ENCODE peak calls at places on chromosome 6, in nine cellular contexts. L, K, D, C, T, F, N, W and S are unnamed samples.

GRCh38 chr6:40550096-40550731 is 37.0 kb downstream of the LRFN2 start:
- DNase-seq in W (peak), K (peak), N (peak), C (peak), F (no peak), L (peak), D (peak), T (peak), S (peak)

GRCh38 chr6:140463312-140463710 is 1088.9 kb upstream of the CITED2 start:
- DNase-seq in L (no peak), K (no peak), D (no peak), C (no peak), W (no peak), N (no peak), F (no peak), T (no peak), S (no peak)

GRCh38 chr6:24283043-24283985 is 74.5 kb downstream of the DCDC2 start:
- DNase-seq in L (peak), N (peak), C (peak), T (peak), K (peak), F (peak), D (peak), W (peak), S (peak)

GRCh38 chr6:110622912-110623578 is 146.6 kb upstream of the SLC22A16 start:
- DNase-seq in L (no peak), F (no peak), C (no peak), T (no peak), K (no peak), W (no peak), N (no peak), D (no peak), S (no peak)

GRCh38 chr6:42041131-42042055 is 8.9 kb upstream of the TAF8 start:
- DNase-seq in N (no peak), D (no peak), T (no peak), W (no peak), L (no peak), F (no peak), K (no peak), C (no peak), S (no peak)

GRCh38 chr6:116564921-116565872 is 6.1 kb upstream of the RWDD1 start:
- DNase-seq in N (no peak), C (no peak), F (no peak), K (no peak), D (no peak), L (peak), T (no peak), W (no peak), S (no peak)

GRCh38 chr6:110683236-110683635 is 132.0 kb downstream of the CDK19 start:
- DNase-seq in T (no peak), K (no peak), C (no peak), F (no peak), L (no peak), W (no peak), N (no peak), D (no peak), S (no peak)

GRCh38 chr6:17589402-17590116 is 10.5 kb upstream of the FAM8A1 start:
- DNase-seq in F (no peak), T (peak), L (peak), K (peak), W (no peak), D (no peak), C (no peak), N (peak), S (no peak)

GRCh38 chr6:157746897-157747296 is 76.1 kb upstream of the SNX9 start:
- DNase-seq in T (no peak), N (no peak), W (no peak), F (no peak), L (no peak), K (no peak), C (no peak), D (no peak), S (no peak)

GRCh38 chr6:47822856-47823554 is 41.2 kb downstream of the OPN5 start:
- DNase-seq in L (no peak), N (no peak), K (no peak), D (no peak), C (no peak), F (no peak), W (no peak), T (no peak), S (no peak)

GRCh38 chr6:18565231-18565630 is 178.1 kb downstream of the RNF144B start:
- DNase-seq in W (no peak), K (no peak), L (no peak), C (no peak), D (no peak), F (no peak), N (no peak), T (no peak), S (no peak)

GRCh38 chr6:148528292-148528691 is 185.7 kb downstream of the SASH1 start:
- DNase-seq in T (no peak), C (no peak), L (peak), D (no peak), N (no peak), W (no peak), F (no peak), K (no peak), S (no peak)

GRCh38 chr6:32116674-32117073 is 7.5 kb upstream of the TNXB start:
- DNase-seq in C (peak), L (peak), K (no peak), T (no peak), F (no peak), N (peak), D (no peak), W (peak), S (no peak)

GRCh38 chr6:142820336-142821016 is 124.5 kb downstream of the HIVEP2 start:
- DNase-seq in D (no peak), K (no peak), W (no peak), L (no peak), N (no peak), T (no peak), F (no peak), C (no peak), S (no peak)

GRCh38 chr6:18477301-18477941 is 90.3 kb downstream of the RNF144B start:
- DNase-seq in W (no peak), D (no peak), F (no peak), T (no peak), N (no peak), K (no peak), L (no peak), C (no peak), S (no peak)

GRCh38 chr6:85468326-85468725 is 18.4 kb downstream of the NT5E start:
- DNase-seq in K (no peak), T (no peak), C (no peak), L (no peak), N (peak), F (no peak), W (no peak), D (no peak), S (no peak)

GRCh38 chr6:113903666-113904330 is 46.7 kb downstream of the MARCKS start:
- DNase-seq in K (no peak), D (no peak), W (no peak), L (no peak), T (no peak), C (no peak), F (no peak), N (peak), S (no peak)

GRCh38 chr6:4606016-4606415 is 170.2 kb upstream of the CDYL start:
- DNase-seq in F (no peak), C (no peak), L (peak), N (no peak), K (no peak), W (no peak), T (no peak), D (no peak), S (no peak)

GRCh38 chr6:7252390-7252789 is 60.6 kb downstream of the SSR1 start:
- DNase-seq in L (no peak), F (no peak), K (no peak), C (no peak), T (no peak), W (no peak), D (no peak), N (no peak), S (no peak)

GRCh38 chr6:99521557-99522286 is 6.5 kb upstream of the USP45 start:
- DNase-seq in L (peak), D (no peak), N (peak), T (no peak), W (no peak), K (peak), C (no peak), F (no peak), S (no peak)

GRCh38 chr6:139567095-139567494 is 192.6 kb upstream of the CITED2 start:
- DNase-seq in D (no peak), C (no peak), K (no peak), T (no peak), F (no peak), L (no peak), N (no peak), W (no peak), S (no peak)

GRCh38 chr6:36793913-36794703 is 45.1 kb downstream of the CPNE5 start:
- DNase-seq in D (no peak), C (peak), T (no peak), L (peak), W (no peak), K (no peak), F (no peak), N (no peak), S (no peak)

GRCh38 chr6:5619249-5619648 is 357.9 kb downstream of the FARS2 start:
- DNase-seq in N (no peak), C (no peak), F (peak), T (no peak), W (no peak), L (no peak), K (no peak), D (no peak), S (no peak)

GRCh38 chr6:160733045-160733646 is 31.1 kb downstream of the PLG start:
- DNase-seq in F (no peak), N (peak), L (peak), T (peak), W (peak), C (peak), D (peak), K (peak), S (no peak)

GRCh38 chr6:154661751-154662150 is 71.5 kb upstream of the SCAF8 start:
- DNase-seq in F (no peak), K (no peak), C (no peak), T (no peak), L (no peak), W (no peak), D (no peak), N (no peak), S (no peak)

GRCh38 chr6:20286968-20287565 is 74.8 kb upstream of the MBOAT1 start:
- DNase-seq in D (no peak), N (no peak), W (no peak), F (no peak), T (no peak), C (no peak), L (no peak), K (no peak), S (no peak)

GRCh38 chr6:36769676-36770499 is 69.4 kb downstream of the CPNE5 start:
- DNase-seq in C (no peak), L (no peak), D (no peak), N (no peak), K (no peak), F (no peak), W (no peak), T (no peak), S (no peak)

GRCh38 chr6:116762235-116762634 is 3.3 kb downstream of the FAM162B start:
- DNase-seq in L (no peak), F (no peak), N (no peak), W (no peak), C (no peak), D (no peak), T (no peak), K (no peak), S (no peak)

GRCh38 chr6:84093405-84094049 is 60.0 kb downstream of the MRAP2 start:
- DNase-seq in K (no peak), T (no peak), D (no peak), L (no peak), N (no peak), W (no peak), F (no peak), C (no peak), S (peak)

GRCh38 chr6:113927001-113927400 is 43.9 kb downstream of the HDAC2 start:
- DNase-seq in K (no peak), D (no peak), T (no peak), W (no peak), F (no peak), L (no peak), N (no peak), C (no peak), S (no peak)

GRCh38 chr6:108953681-108954080 is 105.5 kb downstream of the ARMC2 start:
- DNase-seq in N (no peak), W (no peak), L (no peak), T (no peak), F (no peak), C (no peak), D (no peak), K (no peak), S (no peak)

GRCh38 chr6:18997375-18997826 is 610.3 kb downstream of the RNF144B start:
- DNase-seq in K (peak), D (peak), W (no peak), F (no peak), L (peak), T (peak), N (peak), C (peak), S (peak)

GRCh38 chr6:71621918-71622519 is 264.3 kb upstream of the RIMS1 start:
- DNase-seq in L (peak), K (peak), D (no peak), W (no peak), C (peak), F (no peak), T (peak), N (peak), S (no peak)

GRCh38 chr6:106155219-106155830 is 69.2 kb downstream of the PRDM1 start:
- DNase-seq in D (no peak), F (no peak), N (no peak), T (no peak), L (no peak), W (no peak), K (no peak), C (no peak), S (no peak)
- TF ChIP-seq CTCF in D (no peak), F (no peak), N (no peak), T (no peak), L (peak), W (peak), K (no peak), C (no peak), S (no peak)

GRCh38 chr6:89221971-89222887 is 5.1 kb upstream of the GABRR1 start:
- DNase-seq in F (no peak), W (no peak), L (no peak), C (peak), D (no peak), N (no peak), T (no peak), K (no peak), S (no peak)
- TF ChIP-seq REST in F (no peak), W (no peak), L (no peak), C (no peak), D (no peak), N (no peak), T (no peak), K (no peak), S (no peak)

GRCh38 chr6:33851959-33852358 is 48.2 kb upstream of the MLN start:
- DNase-seq in K (peak), L (peak), F (no peak), C (no peak), W (peak), D (no peak), T (peak), N (peak), S (no peak)
- TF ChIP-seq CTCF in K (peak), L (peak), F (peak), C (peak), W (peak), D (no peak), T (peak), N (peak), S (peak)

DNA sequence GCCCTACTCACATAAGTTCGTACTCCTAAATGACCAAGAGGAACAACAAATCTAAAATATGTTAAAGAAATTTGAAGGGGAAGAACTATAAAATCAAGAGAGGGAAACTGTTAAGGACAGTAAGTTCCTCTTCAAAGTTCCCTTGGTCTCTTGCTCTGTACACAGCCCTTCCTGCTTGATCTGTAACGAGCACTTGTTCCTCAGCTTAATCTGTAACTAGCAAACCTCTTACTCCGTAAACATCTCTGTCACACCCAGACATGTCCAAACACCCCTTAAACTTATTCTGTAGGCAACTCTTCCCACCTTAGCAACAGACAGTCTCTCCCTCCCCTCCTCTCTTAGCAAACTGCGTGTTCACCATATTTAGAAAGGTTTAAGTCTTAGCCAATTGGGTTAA is 29.9 kb downstream of the PLN start:
- DNase-seq in F (no peak), C (no peak), K (no peak), D (no peak), L (no peak), T (no peak), N (no peak), W (no peak), S (no peak)
- TF ChIP-seq REST in F (no peak), C (no peak), K (no peak), D (no peak), L (no peak), T (no peak), N (no peak), W (no peak), S (no peak)

DNA sequence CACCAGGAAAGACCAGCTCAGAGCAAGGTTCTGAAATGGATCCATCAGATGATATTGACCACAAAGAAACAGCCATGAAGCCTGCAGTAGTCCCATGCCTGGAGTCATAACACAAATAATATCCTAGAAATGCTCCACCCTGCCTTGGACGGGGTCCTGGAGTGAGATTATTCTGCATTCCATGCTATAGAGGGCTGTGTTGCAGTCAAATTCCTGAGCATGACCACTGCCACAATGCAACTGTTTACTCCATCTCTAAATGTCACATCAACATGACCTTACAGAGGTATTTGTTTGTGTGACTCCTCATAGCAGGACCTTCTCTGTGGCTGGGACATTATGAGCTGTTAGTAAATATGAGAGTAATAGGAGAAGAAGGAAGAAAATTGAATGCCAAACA is 257.5 kb upstream of the TCF21 start:
- DNase-seq in K (peak), W (no peak), C (no peak), T (no peak), N (peak), D (no peak), L (no peak), F (no peak), S (no peak)
- TF ChIP-seq CTCF in K (no peak), W (no peak), C (no peak), T (no peak), N (no peak), D (no peak), L (no peak), F (no peak), S (no peak)

DNA sequence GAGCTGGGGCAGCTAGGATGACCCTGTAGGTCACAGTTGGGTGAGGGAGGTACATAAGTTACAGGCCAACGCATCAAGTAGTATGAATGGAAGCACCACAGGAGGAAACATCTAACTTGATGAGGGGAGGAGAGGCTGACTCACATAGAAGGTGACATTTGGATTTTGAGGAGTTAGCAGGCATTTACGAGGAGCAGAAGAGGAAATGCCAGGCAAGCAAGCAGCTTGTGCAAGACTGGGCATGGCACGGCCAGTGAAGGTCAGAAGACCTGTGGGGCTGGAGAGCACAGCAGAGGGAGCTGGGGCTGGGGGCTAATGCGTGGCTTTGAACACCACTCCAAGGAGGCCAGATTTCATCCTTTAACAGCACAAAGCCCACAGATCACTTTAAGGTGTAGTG is 37.8 kb downstream of the MUC22 start:
- DNase-seq in K (no peak), W (no peak), L (no peak), C (no peak), T (no peak), F (no peak), N (no peak), D (no peak), S (no peak)
- TF ChIP-seq REST in K (no peak), W (no peak), L (no peak), C (no peak), T (no peak), F (no peak), N (no peak), D (no peak), S (no peak)

GRCh38 chr6:151589667-151590066 is 95.8 kb downstream of the CCDC170 start:
- DNase-seq in K (no peak), N (no peak), C (no peak), D (no peak), T (no peak), W (no peak), F (no peak), L (peak), S (no peak)
- TF ChIP-seq CTCF in K (no peak), N (no peak), C (no peak), D (peak), T (no peak), W (no peak), F (no peak), L (no peak), S (no peak)